ENCODE peak calls at places on chromosomes 11 and 22, in six cellular contexts. W, M, O, Y, U and G are unnamed samples.

GRCh38 chr11:74952752-74953151 is 3.7 kb downstream of the SPCS2 start:
- DNase-seq in O (no peak), U (no peak), W (no peak), M (no peak), Y (no peak), G (no peak)

GRCh38 chr11:119222308-119222707 is 16.2 kb downstream of the CBL start:
- DNase-seq in U (peak; percentile 28), Y (peak; percentile 67), M (peak; percentile 81), O (no peak), W (no peak), G (no peak)

GRCh38 chr22:29167032-29167911 is 38.4 kb upstream of the EMID1 start:
- DNase-seq in W (no peak), M (no peak), U (peak; percentile 10), Y (no peak), O (no peak), G (no peak)

GRCh38 chr22:31952459-31952858 is 8.1 kb downstream of the YWHAH start:
- DNase-seq in Y (peak; percentile 79), W (no peak), U (no peak), M (peak; percentile 93), O (no peak), G (no peak)

GRCh38 chr11:57069942-57070341 is 81.2 kb downstream of the OR5AK2 start:
- DNase-seq in W (no peak), M (no peak), O (no peak), U (no peak), Y (no peak), G (no peak)

GRCh38 chr11:104390696-104391095 is 226.7 kb upstream of the PDGFD start:
- DNase-seq in U (no peak), Y (no peak), O (no peak), M (peak; percentile 25), W (no peak), G (no peak)

GRCh38 chr11:26028294-26028954 is 303.5 kb upstream of the ANO3 start:
- DNase-seq in M (peak; percentile 57), W (no peak), O (no peak), Y (peak; percentile 88), U (peak; percentile 84), G (no peak)

GRCh38 chr11:45929486-45930030 is 7.1 kb downstream of the LARGE2 start:
- DNase-seq in W (no peak), U (no peak), M (no peak), O (no peak), Y (no peak), G (no peak)

GRCh38 chr11:22671751-22672150 is 5.3 kb downstream of the GAS2 start:
- DNase-seq in U (no peak), Y (no peak), M (peak; percentile 3), W (no peak), O (no peak), G (no peak)

GRCh38 chr11:62020661-62021060 is 53.2 kb upstream of the FTH1 start:
- DNase-seq in M (no peak), O (no peak), U (no peak), W (no peak), Y (no peak), G (no peak)

GRCh38 chr22:43800970-43801369 is 11.1 kb downstream of the EFCAB6 start:
- DNase-seq in U (no peak), M (no peak), O (no peak), W (no peak), Y (no peak), G (no peak)

GRCh38 chr11:67438121-67438902 is 830 bp upstream of the PTPRCAP start:
- DNase-seq in M (no peak), O (peak; percentile 58), W (no peak), Y (no peak), U (peak; percentile 84), G (no peak)

GRCh38 chr11:69497221-69497787 is 15.8 kb downstream of the LINC01488 start:
- DNase-seq in W (peak; percentile 21), M (peak; percentile 95), U (peak; percentile 99), Y (peak; percentile 95), O (no peak), G (peak; percentile 81)

GRCh38 chr11:20934521-20934920 is 265.1 kb downstream of the NELL1 start:
- DNase-seq in M (no peak), Y (no peak), O (no peak), U (no peak), W (no peak), G (no peak)

GRCh38 chr11:126646701-126647209 is 291.3 kb downstream of the ST3GAL4 start:
- DNase-seq in U (no peak), O (no peak), W (no peak), M (peak; percentile 44), Y (no peak), G (no peak)

GRCh38 chr11:121930004-121930965 is 185.7 kb downstream of the BLID start:
- DNase-seq in U (no peak), M (peak; percentile 13), W (no peak), O (no peak), Y (no peak), G (no peak)

GRCh38 chr11:1744879-1745700 is 5.3 kb downstream of the IFITM10 start:
- DNase-seq in W (no peak), U (no peak), M (no peak), Y (no peak), O (no peak), G (no peak)

GRCh38 chr11:112082729-112083128 is 3.8 kb downstream of the TIMM8B start:
- DNase-seq in W (no peak), O (no peak), Y (peak; percentile 95), M (peak; percentile 76), U (peak; percentile 13), G (no peak)

GRCh38 chr11:75246006-75246672 is 5.6 kb downstream of the TPBGL start:
- DNase-seq in O (peak; percentile 20), M (no peak), W (no peak), Y (no peak), U (no peak), G (no peak)

GRCh38 chr11:117816151-117816741 is 8.3 kb downstream of the FXYD2 start:
- DNase-seq in M (peak; percentile 30), U (peak; percentile 49), Y (peak; percentile 71), O (peak; percentile 70), W (peak; percentile 39), G (peak; percentile 62)

GRCh38 chr11:59556115-59556882 is 45.0 kb downstream of the OR4D9 start:
- DNase-seq in M (peak; percentile 93), O (peak; percentile 78), Y (peak; percentile 89), W (peak; percentile 68), U (peak; percentile 73), G (peak; percentile 74)

GRCh38 chr11:110720646-110721283 is 8.5 kb upstream of the ARHGAP20 start:
- DNase-seq in M (peak; percentile 39), Y (peak; percentile 24), W (no peak), U (peak; percentile 75), O (no peak), G (no peak)

GRCh38 chr11:128784059-128784804 is 82.9 kb downstream of the KCNJ1 start:
- DNase-seq in Y (no peak), M (no peak), W (peak; percentile 54), O (peak; percentile 79), U (no peak), G (no peak)

GRCh38 chr11:23010790-23011340 is 150.6 kb upstream of the CCDC179 start:
- DNase-seq in W (no peak), U (no peak), M (no peak), O (no peak), Y (no peak), G (no peak)

DNA sequence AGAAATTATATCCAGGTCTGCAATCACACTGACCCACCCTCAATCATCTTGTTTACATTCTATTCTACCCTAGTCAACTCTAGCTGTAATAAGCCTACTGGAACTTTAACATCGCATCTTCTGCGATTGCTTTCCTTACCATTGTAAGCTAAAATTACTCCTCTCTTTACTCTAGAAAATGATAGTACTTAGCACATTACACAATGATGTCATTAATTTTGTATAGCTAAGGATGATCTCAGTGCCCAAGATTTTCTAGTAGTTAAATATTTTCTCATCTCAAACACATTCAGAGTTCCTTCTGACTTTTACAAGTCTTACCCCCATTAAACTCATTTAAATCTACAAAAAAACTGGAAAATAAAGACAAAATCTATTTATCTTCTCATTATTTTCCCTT is 39.6 kb upstream of the CTSC start:
- DNase-seq in O (no peak), U (no peak), M (peak; percentile 67), Y (peak; percentile 34), W (no peak), G (no peak)
- H3K14ac ChIP-seq in O (no peak overlapping the region), U (no peak overlapping the region), M (no peak overlapping the region), Y (no peak overlapping the region), W (no peak overlapping the region), G (no peak overlapping the region)

GRCh38 chr11:72721689-72722049 is 30.5 kb downstream of the ARAP1 start:
- DNase-seq in W (no peak), U (peak; percentile 44), M (no peak), O (no peak), Y (no peak), G (no peak)

GRCh38 chr11:72720047-72720446 is 32.2 kb downstream of the ARAP1 start:
- DNase-seq in W (no peak), O (no peak), M (no peak), U (no peak), Y (no peak), G (no peak)

GRCh38 chr11:72720806-72721205 is 31.4 kb downstream of the ARAP1 start:
- DNase-seq in Y (no peak), U (no peak), O (no peak), M (no peak), W (no peak), G (no peak)

GRCh38 chr11:72722050-72722748 is 30.0 kb downstream of the ARAP1 start:
- DNase-seq in Y (peak; percentile 93), U (peak; percentile 97), O (peak; percentile 82), M (peak; percentile 89), W (no peak), G (peak; percentile 48)

GRCh38 chr11:72721276-72721675 is 30.9 kb downstream of the ARAP1 start:
- DNase-seq in M (no peak), O (no peak), Y (no peak), U (no peak), W (no peak), G (no peak)
- H3K23ac ChIP-seq in M (peak overlapping the region; percentile 90), O (no peak overlapping the region), Y (no peak overlapping the region), U (no peak overlapping the region), W (no peak overlapping the region), G (no peak overlapping the region)

GRCh38 chr11:123299721-123300120 is 104.7 kb upstream of the CLMP start:
- DNase-seq in M (no peak), Y (no peak), O (no peak), W (no peak), U (no peak), G (no peak)
- H2AK5ac ChIP-seq in M (no peak overlapping the region), Y (no peak overlapping the region), O (no peak overlapping the region), W (peak overlapping the region; percentile 77), U (no peak overlapping the region), G (peak overlapping the region; percentile 49)

DNA sequence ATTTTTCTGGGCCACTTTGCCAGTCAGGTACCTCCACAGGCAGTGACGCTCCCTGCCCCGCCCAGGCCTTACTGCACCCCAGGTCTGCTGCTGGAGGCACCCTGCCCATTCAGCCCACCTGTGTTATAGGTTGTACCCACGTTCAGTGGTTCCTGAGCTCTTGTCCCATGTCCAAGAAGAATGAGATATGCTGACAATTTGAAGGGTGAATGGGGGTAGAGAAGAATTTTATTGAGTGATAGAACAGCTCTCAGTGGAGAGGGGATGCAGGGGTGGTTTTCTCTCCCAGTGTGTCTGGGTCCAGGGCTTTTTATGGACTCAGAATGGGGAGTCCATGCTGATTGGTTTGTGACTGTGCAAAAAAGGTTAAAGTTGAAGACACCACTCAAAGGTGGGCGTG is 149.7 kb downstream of the LDLRAD3 start:
- DNase-seq in W (no peak), U (no peak), O (no peak), Y (no peak), M (no peak), G (no peak)
- H3K14ac ChIP-seq in W (no peak overlapping the region), U (peak overlapping the region; percentile 21), O (no peak overlapping the region), Y (peak overlapping the region; percentile 94), M (no peak overlapping the region), G (no peak overlapping the region)